ENCODE peak calls at places on chromosomes 4 and X, in seven cellular contexts. One of them, this sample, is unnamed.
A peak's percentile ranks its signal among the peaks of the same experiment; 100 is the strongest.

GRCh38 chrX:105821471-105822081 is 763 bp upstream of the NRK start:
- DNase-seq in AG09309: no peak
- DNase-seq in HCT116: no peak
- DNase-seq in central memory CD4-positive, alpha-beta T cell: no peak
- DNase-seq in HS-5: no peak
- DNase-seq in kidney: peak; percentile 65
- DNase-seq in neuronal stem cell: no peak
- DNase-seq in this sample: no peak

GRCh38 chr4:65538571-65538970 is 131.7 kb downstream of the EPHA5 start:
- DNase-seq in kidney: no peak
- DNase-seq in HCT116: no peak
- DNase-seq in HS-5: peak; percentile 19
- DNase-seq in central memory CD4-positive, alpha-beta T cell: no peak
- DNase-seq in AG09309: no peak
- DNase-seq in neuronal stem cell: no peak
- DNase-seq in this sample: no peak

GRCh38 chr4:73662709-73663546 is 42.7 kb upstream of the RASSF6 start:
- DNase-seq in kidney: no peak
- DNase-seq in AG09309: peak; percentile 31
- DNase-seq in HS-5: peak; percentile 47
- DNase-seq in neuronal stem cell: no peak
- DNase-seq in central memory CD4-positive, alpha-beta T cell: no peak
- DNase-seq in HCT116: peak; percentile 21
- DNase-seq in this sample: no peak

GRCh38 chr4:160370046-160370445 is 1267.2 kb downstream of the RAPGEF2 start:
- DNase-seq in neuronal stem cell: no peak
- DNase-seq in AG09309: no peak
- DNase-seq in HCT116: no peak
- DNase-seq in kidney: no peak
- DNase-seq in central memory CD4-positive, alpha-beta T cell: no peak
- DNase-seq in HS-5: no peak
- DNase-seq in this sample: no peak

GRCh38 chr4:121554377-121554776 is 142.4 kb downstream of the ANXA5 start:
- DNase-seq in neuronal stem cell: no peak
- DNase-seq in HS-5: no peak
- DNase-seq in central memory CD4-positive, alpha-beta T cell: no peak
- DNase-seq in HCT116: no peak
- DNase-seq in AG09309: peak; percentile 24
- DNase-seq in kidney: no peak
- DNase-seq in this sample: no peak

GRCh38 chr4:109315818-109316217 is 13.4 kb upstream of the COL25A1 start:
- DNase-seq in HS-5: no peak
- DNase-seq in kidney: no peak
- DNase-seq in neuronal stem cell: no peak
- DNase-seq in AG09309: no peak
- DNase-seq in HCT116: no peak
- DNase-seq in central memory CD4-positive, alpha-beta T cell: no peak
- DNase-seq in this sample: no peak

GRCh38 chrX:118552501-118552900 is 56.9 kb downstream of the DOCK11 start:
- DNase-seq in neuronal stem cell: no peak
- DNase-seq in AG09309: peak; percentile 47
- DNase-seq in central memory CD4-positive, alpha-beta T cell: no peak
- DNase-seq in HS-5: peak; percentile 33
- DNase-seq in HCT116: peak; percentile 21
- DNase-seq in kidney: no peak
- DNase-seq in this sample: no peak

GRCh38 chr4:60729194-60729593 is 470.9 kb upstream of the ADGRL3 start:
- DNase-seq in neuronal stem cell: no peak
- DNase-seq in central memory CD4-positive, alpha-beta T cell: no peak
- DNase-seq in HCT116: no peak
- DNase-seq in kidney: no peak
- DNase-seq in HS-5: peak; percentile 13
- DNase-seq in AG09309: no peak
- DNase-seq in this sample: no peak

GRCh38 chr4:33998204-33998603 is 2246.1 kb downstream of the ARAP2 start:
- DNase-seq in neuronal stem cell: peak; percentile 4
- DNase-seq in HCT116: no peak
- DNase-seq in central memory CD4-positive, alpha-beta T cell: no peak
- DNase-seq in kidney: no peak
- DNase-seq in HS-5: no peak
- DNase-seq in AG09309: no peak
- DNase-seq in this sample: no peak

GRCh38 chrX:131985526-131986049 is 37.5 kb upstream of the STK26 start:
- DNase-seq in neuronal stem cell: no peak
- DNase-seq in kidney: no peak
- DNase-seq in AG09309: no peak
- DNase-seq in HCT116: no peak
- DNase-seq in HS-5: no peak
- DNase-seq in central memory CD4-positive, alpha-beta T cell: peak; percentile 2
- DNase-seq in this sample: no peak

GRCh38 chrX:98207947-98208346 is 1324.2 kb downstream of the RPA4 start:
- DNase-seq in kidney: no peak
- DNase-seq in HCT116: no peak
- DNase-seq in central memory CD4-positive, alpha-beta T cell: no peak
- DNase-seq in AG09309: no peak
- DNase-seq in HS-5: no peak
- DNase-seq in neuronal stem cell: no peak
- DNase-seq in this sample: no peak

GRCh38 chrX:128931071-128931470 is 592.2 kb downstream of the SMARCA1 start:
- DNase-seq in AG09309: no peak
- DNase-seq in HCT116: no peak
- DNase-seq in kidney: no peak
- DNase-seq in central memory CD4-positive, alpha-beta T cell: no peak
- DNase-seq in neuronal stem cell: no peak
- DNase-seq in HS-5: no peak
- DNase-seq in this sample: no peak

GRCh38 chr4:69194166-69194565 is 20.4 kb downstream of the UGT2B11 start:
- DNase-seq in HS-5: no peak
- DNase-seq in neuronal stem cell: no peak
- DNase-seq in central memory CD4-positive, alpha-beta T cell: no peak
- DNase-seq in kidney: no peak
- DNase-seq in HCT116: no peak
- DNase-seq in AG09309: no peak
- DNase-seq in this sample: no peak

GRCh38 chr4:158869761-158870160 is 100.9 kb downstream of the FNIP2 start:
- DNase-seq in HCT116: no peak
- DNase-seq in kidney: no peak
- DNase-seq in AG09309: no peak
- DNase-seq in neuronal stem cell: no peak
- DNase-seq in HS-5: no peak
- DNase-seq in central memory CD4-positive, alpha-beta T cell: no peak
- DNase-seq in this sample: no peak

GRCh38 chrX:112851806-112852205 is 11.2 kb upstream of the AMOT start:
- DNase-seq in kidney: no peak
- DNase-seq in neuronal stem cell: no peak
- DNase-seq in HCT116: no peak
- DNase-seq in AG09309: no peak
- DNase-seq in HS-5: no peak
- DNase-seq in central memory CD4-positive, alpha-beta T cell: no peak
- DNase-seq in this sample: no peak

GRCh38 chr4:85829276-85830051 is 354.5 kb downstream of the ARHGAP24 start:
- DNase-seq in kidney: no peak
- DNase-seq in central memory CD4-positive, alpha-beta T cell: no peak
- DNase-seq in HS-5: no peak
- DNase-seq in AG09309: no peak
- DNase-seq in HCT116: no peak
- DNase-seq in neuronal stem cell: no peak
- DNase-seq in this sample: no peak

GRCh38 chrX:94662665-94663064 is 988.7 kb downstream of the FAM133A start:
- DNase-seq in HS-5: no peak
- DNase-seq in HCT116: no peak
- DNase-seq in central memory CD4-positive, alpha-beta T cell: no peak
- DNase-seq in AG09309: no peak
- DNase-seq in neuronal stem cell: no peak
- DNase-seq in kidney: no peak
- DNase-seq in this sample: no peak

GRCh38 chr4:24001945-24002640 is 112.2 kb upstream of the PPARGC1A start:
- DNase-seq in neuronal stem cell: no peak
- DNase-seq in HCT116: no peak
- DNase-seq in AG09309: no peak
- DNase-seq in kidney: no peak
- DNase-seq in HS-5: no peak
- DNase-seq in central memory CD4-positive, alpha-beta T cell: no peak
- DNase-seq in this sample: no peak

GRCh38 chrX:40576291-40576690 is 4.5 kb upstream of the ATP6AP2 start:
- DNase-seq in kidney: no peak
- DNase-seq in HS-5: no peak
- DNase-seq in HCT116: no peak
- DNase-seq in AG09309: no peak
- DNase-seq in central memory CD4-positive, alpha-beta T cell: no peak
- DNase-seq in neuronal stem cell: no peak
- DNase-seq in this sample: no peak

GRCh38 chrX:10582215-10582733 is 38.1 kb downstream of the MID1 start:
- DNase-seq in HS-5: no peak
- DNase-seq in kidney: no peak
- DNase-seq in HCT116: peak; percentile 29
- DNase-seq in AG09309: no peak
- DNase-seq in central memory CD4-positive, alpha-beta T cell: no peak
- DNase-seq in neuronal stem cell: no peak
- DNase-seq in this sample: no peak

GRCh38 chr4:40046311-40046980 is 10.2 kb upstream of the N4BP2 start:
- DNase-seq in HS-5: no peak
- DNase-seq in kidney: no peak
- DNase-seq in HCT116: no peak
- DNase-seq in neuronal stem cell: no peak
- DNase-seq in AG09309: no peak
- DNase-seq in central memory CD4-positive, alpha-beta T cell: no peak
- DNase-seq in this sample: no peak

GRCh38 chrX:65690057-65690855 is 22.8 kb downstream of the MSN start:
- DNase-seq in central memory CD4-positive, alpha-beta T cell: no peak
- DNase-seq in AG09309: no peak
- DNase-seq in HCT116: no peak
- DNase-seq in neuronal stem cell: no peak
- DNase-seq in kidney: peak; percentile 66
- DNase-seq in HS-5: no peak
- DNase-seq in this sample: no peak

GRCh38 chrX:143455045-143455444 is 62.2 kb downstream of the SPANXN3 start:
- DNase-seq in HCT116: no peak
- DNase-seq in AG09309: no peak
- DNase-seq in central memory CD4-positive, alpha-beta T cell: no peak
- DNase-seq in neuronal stem cell: no peak
- DNase-seq in HS-5: no peak
- DNase-seq in kidney: no peak
- DNase-seq in this sample: no peak

GRCh38 chr4:140367738-140368137 is 5.7 kb upstream of the SCOC start:
- DNase-seq in neuronal stem cell: no peak
- DNase-seq in kidney: no peak
- DNase-seq in AG09309: no peak
- DNase-seq in central memory CD4-positive, alpha-beta T cell: no peak
- DNase-seq in HCT116: peak; percentile 12
- DNase-seq in HS-5: peak; percentile 40
- DNase-seq in this sample: no peak

GRCh38 chr4:107619065-107619464 is 101.0 kb downstream of the PAPSS1 start:
- DNase-seq in central memory CD4-positive, alpha-beta T cell: no peak
- DNase-seq in AG09309: peak; percentile 89
- DNase-seq in neuronal stem cell: no peak
- DNase-seq in HCT116: no peak
- DNase-seq in kidney: no peak
- DNase-seq in HS-5: peak; percentile 32
- DNase-seq in this sample: no peak

GRCh38 chr4:88965053-88965452 is 91.9 kb downstream of the FAM13A start:
- DNase-seq in neuronal stem cell: no peak
- DNase-seq in AG09309: no peak
- DNase-seq in central memory CD4-positive, alpha-beta T cell: no peak
- DNase-seq in HCT116: no peak
- DNase-seq in HS-5: no peak
- DNase-seq in kidney: no peak
- DNase-seq in this sample: no peak